ENCODE peak calls at places on chromosome X, in five cellular contexts. T is kidney, A is uterus, D is NCI-H2029, S is B cell. V is an unnamed sample.

GRCh38 chrX:53481093-53481492 is 46.9 kb upstream of the HSD17B10 start:
- DNase-seq in A (no peak), D (no peak), S (no peak), T (no peak), V (no peak)

GRCh38 chrX:119189586-119189985 is 46.5 kb upstream of the PGRMC1 start:
- DNase-seq in T (peak; percentile 74), A (peak; percentile 25), S (no peak), D (no peak), V (peak; percentile 87)

GRCh38 chrX:100926453-100926852 is 2.3 kb downstream of the XKRX start:
- DNase-seq in S (no peak), A (no peak), T (no peak), D (no peak), V (no peak)

GRCh38 chrX:39336709-39337294 is 535.5 kb downstream of the MID1IP1 start:
- DNase-seq in D (peak; percentile 58), S (no peak), A (peak; percentile 70), T (no peak), V (no peak)

GRCh38 chrX:9767375-9767774 is 1.7 kb upstream of the GPR143 start:
- DNase-seq in D (no peak), A (no peak), T (no peak), S (no peak), V (peak; percentile 16)

GRCh38 chrX:11670316-11670715 is 4.6 kb upstream of the ARHGAP6 start:
- DNase-seq in A (no peak), S (no peak), T (no peak), D (no peak), V (no peak)

GRCh38 chrX:40006025-40007017 is 91.4 kb downstream of the BCOR start:
- DNase-seq in A (peak; percentile 40), S (peak; percentile 61), D (no peak), T (peak; percentile 83), V (peak; percentile 82)

GRCh38 chrX:116384406-116384805 is 52.0 kb upstream of the SLC6A14 start:
- DNase-seq in D (no peak), T (no peak), A (no peak), S (no peak), V (no peak)

GRCh38 chrX:115134366-115134765 is 54.8 kb upstream of the RBMXL3 start:
- DNase-seq in D (no peak), S (no peak), A (no peak), T (no peak), V (no peak)

GRCh38 chrX:97389761-97390192 is 506.1 kb downstream of the RPA4 start:
- DNase-seq in S (no peak), D (no peak), T (no peak), A (no peak), V (no peak)

GRCh38 chrX:37862851-37863250 is 15.5 kb upstream of the DYNLT3 start:
- DNase-seq in A (no peak), S (no peak), T (no peak), D (no peak), V (no peak)

GRCh38 chrX:25012793-25013592 is 2.8 kb downstream of the ARX start:
- DNase-seq in D (no peak), A (no peak), S (peak; percentile 54), T (no peak), V (no peak)

GRCh38 chrX:150489359-150490015 is 78.9 kb upstream of the MTM1 start:
- DNase-seq in S (no peak), A (no peak), T (no peak), D (no peak), V (no peak)

GRCh38 chrX:106752101-106752678 is 25.7 kb downstream of the RNF128 start:
- DNase-seq in A (no peak), S (no peak), T (no peak), D (no peak), V (no peak)

GRCh38 chrX:114611018-114611619 is 27.2 kb downstream of the HTR2C start:
- DNase-seq in S (peak; percentile 16), A (peak; percentile 20), D (no peak), T (no peak), V (no peak)

GRCh38 chrX:94576367-94577004 is 902.5 kb downstream of the FAM133A start:
- DNase-seq in S (no peak), A (no peak), T (no peak), D (no peak), V (no peak)

GRCh38 chrX:84363054-84363453 is 139.2 kb downstream of the HDX start:
- DNase-seq in S (no peak), A (no peak), T (no peak), D (no peak), V (no peak)

GRCh38 chrX:131752493-131753198 is 208.8 kb downstream of the OR13H1 start:
- DNase-seq in D (no peak), S (no peak), T (peak; percentile 81), A (peak; percentile 86), V (peak; percentile 86)

GRCh38 chrX:119488749-119489148 is 20.5 kb downstream of the SLC25A5 start:
- DNase-seq in D (no peak), A (peak; percentile 38), S (peak; percentile 45), T (no peak), V (peak; percentile 76)

GRCh38 chrX:4932790-4933189 is 1219.3 kb upstream of the PRKX start:
- DNase-seq in D (no peak), T (no peak), S (no peak), A (no peak), V (no peak)

GRCh38 chrX:22686138-22686541 is 313.6 kb upstream of the DDX53 start:
- DNase-seq in D (peak; percentile 46), A (no peak), T (peak; percentile 70), S (no peak), V (no peak)

GRCh38 chrX:47247206-47247998 is 14.6 kb downstream of the USP11 start:
- DNase-seq in A (no peak), D (no peak), S (no peak), T (no peak), V (no peak)

GRCh38 chrX:9919632-9920172 is 47.5 kb upstream of the CLDN34 start:
- DNase-seq in A (no peak), D (no peak), T (no peak), S (no peak), V (no peak)

GRCh38 chrX:8632949-8633348 is 99.0 kb downstream of the ANOS1 start:
- DNase-seq in T (no peak), S (no peak), A (no peak), D (no peak), V (no peak)

GRCh38 chrX:11663875-11664210 is 1.9 kb downstream of the ARHGAP6 start:
- DNase-seq in D (no peak), A (peak; percentile 30), S (no peak), T (no peak), V (no peak)

GRCh38 chrX:40168183-40169015 is 70.6 kb upstream of the BCOR start:
- DNase-seq in T (no peak), D (no peak), A (peak; percentile 19), S (no peak), V (peak; percentile 44)